ENCODE peak calls at places on chromosomes 16 and 17, in four cellular contexts. O is heart right ventricle; I is GM12878; B is CD4-positive, alpha-beta memory T cell. Q is an unnamed sample.

GRCh38 chr17:77824780-77825280 is 133.7 kb upstream of the TNRC6C start:
- DNase-seq in I (no peak), O (no peak), B (no peak), Q (no peak)

GRCh38 chr16:30829130-30830071 is 42.4 kb upstream of the ZNF629 start:
- DNase-seq in O (no peak), B (no peak), I (no peak), Q (no peak)

GRCh38 chr17:17682737-17683675 is 1.7 kb downstream of the RAI1 start:
- DNase-seq in O (peak; percentile 76), I (no peak), B (peak; percentile 62), Q (peak; percentile 89)

GRCh38 chr16:27480761-27481160 is 69.0 kb downstream of the GTF3C1 start:
- DNase-seq in I (no peak), O (no peak), B (no peak), Q (no peak)

GRCh38 chr16:76748698-76749097 is 442.3 kb upstream of the MON1B start:
- DNase-seq in B (no peak), O (no peak), I (no peak), Q (no peak)

GRCh38 chr17:77240976-77241375 is 100.2 kb downstream of the SEC14L1 start:
- DNase-seq in I (no peak), O (no peak), B (no peak), Q (no peak)

GRCh38 chr16:66742409-66742808 is 9.0 kb downstream of the DYNC1LI2 start:
- DNase-seq in B (no peak), O (no peak), I (no peak), Q (no peak)

GRCh38 chr16:17211797-17212196 is 259.0 kb downstream of the XYLT1 start:
- DNase-seq in B (peak; percentile 30), I (no peak), O (no peak), Q (no peak)

GRCh38 chr16:58267524-58268243 is 27.1 kb downstream of the PRSS54 start:
- DNase-seq in I (no peak), B (no peak), O (no peak), Q (no peak)

GRCh38 chr16:83404261-83404660 is 403.5 kb upstream of the HSBP1 start:
- DNase-seq in O (no peak), I (no peak), B (no peak), Q (no peak)

GRCh38 chr16:4477966-4478365 is 1.8 kb downstream of the HMOX2 start:
- DNase-seq in I (no peak), O (no peak), B (peak; percentile 26), Q (peak; percentile 48)

GRCh38 chr16:3810818-3811217 is 69.7 kb downstream of the CREBBP start:
- DNase-seq in I (no peak), B (no peak), O (no peak), Q (no peak)

GRCh38 chr16:66717112-66717675 is 20.7 kb upstream of the CMTM4 start:
- DNase-seq in I (no peak), O (peak; percentile 14), B (no peak), Q (peak; percentile 64)

GRCh38 chr16:85421338-85422123 is 191.6 kb upstream of the GSE1 start:
- DNase-seq in B (no peak), I (no peak), O (no peak), Q (no peak)

GRCh38 chr17:73088561-73088960 is 3.9 kb downstream of the SLC39A11 start:
- DNase-seq in I (no peak), O (no peak), B (no peak), Q (no peak)

GRCh38 chr17:78707016-78707415 is 75.1 kb downstream of the CYTH1 start:
- DNase-seq in O (no peak), B (no peak), I (no peak), Q (no peak)

GRCh38 chr16:52407778-52408177 is 139.2 kb downstream of the TOX3 start:
- DNase-seq in I (no peak), B (no peak), O (no peak), Q (no peak)

GRCh38 chr16:959232-960040 is 11.3 kb downstream of the LMF1 start:
- DNase-seq in I (no peak), O (no peak), B (no peak), Q (no peak)

GRCh38 chr16:85399583-85400284 is 213.4 kb upstream of the GSE1 start:
- DNase-seq in I (no peak), B (no peak), O (no peak), Q (no peak)

GRCh38 chr17:32931686-32932085 is 3.7 kb downstream of the TMEM98 start:
- DNase-seq in O (no peak), B (no peak), I (no peak), Q (no peak)

GRCh38 chr17:29292071-29292991 is 1.6 kb downstream of the NUFIP2 start:
- DNase-seq in I (no peak), B (peak; percentile 59), O (peak; percentile 70), Q (peak; percentile 57)

GRCh38 chr17:29293890-29294579 is at the start of gene NUFIP2:
- DNase-seq in I (peak; percentile 95), B (peak; percentile 98), O (peak; percentile 99), Q (peak; percentile 97)

GRCh38 chr17:29292992-29293889 is 707 bp downstream of the NUFIP2 start:
- DNase-seq in B (peak; percentile 45), O (peak; percentile 71), I (no peak), Q (peak; percentile 40)

GRCh38 chr17:29291163-29291752 is 2.7 kb downstream of the NUFIP2 start:
- DNase-seq in I (peak; percentile 35), O (peak; percentile 36), B (peak; percentile 71), Q (peak; percentile 46)

DNA sequence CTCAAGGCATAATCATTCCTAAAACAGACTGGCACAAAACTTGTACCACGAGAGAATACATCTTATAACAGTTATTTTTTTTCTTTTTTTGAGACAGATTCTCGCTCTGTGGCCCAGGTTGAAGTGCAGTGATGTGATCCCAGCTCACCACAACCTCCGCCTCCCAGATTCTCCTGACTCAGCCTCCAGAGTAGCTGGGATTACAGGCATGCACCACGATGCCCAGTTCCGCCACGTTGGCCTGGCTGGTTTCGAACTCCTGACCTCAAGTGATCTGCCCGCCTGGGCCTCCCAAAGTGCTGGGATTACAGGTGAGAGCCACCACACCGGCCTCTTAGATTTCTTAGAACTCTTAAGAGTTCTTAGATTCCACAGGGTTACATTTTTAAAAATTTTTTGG is 4.1 kb downstream of the NUFIP2 start:
- DNase-seq in I (no peak), B (no peak), O (no peak), Q (no peak)
- H3K36me3 ChIP-seq in I (peaks cover 26% of the 10 kb centered on the region), B (peaks cover 25% of the 10 kb centered on the region), O (peaks cover 20% of the 10 kb centered on the region), Q (peaks cover 48% of the 10 kb centered on the region)

GRCh38 chr16:90008708-90009145 is 10.5 kb downstream of the DBNDD1 start:
- DNase-seq in O (no peak), B (peak; percentile 63), I (no peak), Q (no peak)
- H3K4me3 ChIP-seq in O (no peak overlapping the region), B (peak overlapping the region; percentile 30), I (peak overlapping the region; percentile 5), Q (no peak overlapping the region)

GRCh38 chr17:82051776-82052637 is at the start of the genes GPS1 and RFNG:
- DNase-seq in I (no peak), O (peak; percentile 69), B (peak; percentile 77), Q (peak; percentile 86)
- H3K36me3 ChIP-seq in I (no peaks in the 10 kb centered on the region), O (peaks cover 11% of the 10 kb centered on the region), B (peaks cover 29% of the 10 kb centered on the region), Q (peaks cover 42% of the 10 kb centered on the region)

DNA sequence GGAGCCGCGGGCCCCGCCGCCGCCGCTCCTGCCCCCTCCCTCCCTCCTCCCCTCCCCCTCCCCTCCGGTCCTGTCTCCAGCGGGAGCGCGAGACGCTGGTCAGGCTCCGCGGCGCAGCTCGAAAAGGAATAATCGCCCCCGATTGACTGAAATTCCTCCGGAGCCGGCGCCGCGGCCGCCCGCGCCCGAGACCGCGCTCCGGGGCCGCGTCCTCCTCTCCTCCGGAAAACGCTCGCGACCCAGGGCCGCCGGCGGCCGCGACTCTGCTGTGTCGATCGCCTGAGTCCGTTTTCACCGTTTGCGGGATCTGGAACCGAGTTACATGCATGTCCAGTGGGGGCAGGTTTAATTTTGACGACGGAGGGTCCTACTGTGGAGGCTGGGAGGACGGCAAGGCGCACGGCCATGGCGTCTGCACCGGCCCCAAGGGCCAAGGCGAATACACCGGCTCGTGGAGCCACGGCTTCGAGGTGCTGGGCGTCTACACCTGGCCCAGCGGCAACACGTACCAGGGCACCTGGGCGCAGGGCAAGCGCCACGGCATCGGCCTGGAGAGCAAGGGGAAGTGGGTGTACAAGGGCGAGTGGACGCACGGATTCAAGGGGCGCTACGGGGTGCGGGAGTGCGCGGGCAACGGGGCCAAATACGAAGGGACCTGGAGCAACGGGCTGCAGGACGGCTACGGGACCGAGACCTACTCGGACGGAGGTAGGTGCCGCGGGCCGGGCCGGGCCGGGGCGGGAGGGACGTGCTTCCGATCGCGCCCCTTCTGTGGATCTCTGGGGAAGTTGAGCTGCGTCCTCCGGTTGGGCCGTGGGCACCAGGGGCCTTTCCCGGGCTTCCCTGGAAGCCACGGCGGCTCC is 744 bp downstream of the JPH3 start:
- DNase-seq in O (no peak), I (no peak), B (no peak), Q (peak; percentile 66)
- H3K4me3 ChIP-seq in O (no peak overlapping the region), I (no peak overlapping the region), B (no peak overlapping the region), Q (peak overlapping the region; percentile 56)

Q was measured in HAP-1.